ENCODE peak calls at places on chromosomes 4 and X, in four cellular contexts. One of them, this sample, is unnamed.

GRCh38 chr4:5890063-5890727 is 2.7 kb downstream of the CRMP1 start:
- DNase-seq in HepG2: no peak
- DNase-seq in HCT116: no peak
- DNase-seq in K562: no peak
- DNase-seq in this sample: no peak

GRCh38 chr4:3199661-3200422 is 49.1 kb upstream of the MSANTD1 start:
- DNase-seq in HepG2: no peak
- DNase-seq in HCT116: no peak
- DNase-seq in K562: no peak
- DNase-seq in this sample: no peak

GRCh38 chrX:115912372-115912897 is 258.1 kb upstream of the AGTR2 start:
- DNase-seq in HepG2: no peak
- DNase-seq in HCT116: no peak
- DNase-seq in K562: peak; percentile 2
- DNase-seq in this sample: no peak

GRCh38 chr4:111040904-111041303 is 418.0 kb upstream of the PITX2 start:
- DNase-seq in HepG2: no peak
- DNase-seq in HCT116: no peak
- DNase-seq in K562: no peak
- DNase-seq in this sample: no peak

GRCh38 chr4:93960450-93960849 is 131.9 kb downstream of the ATOH1 start:
- DNase-seq in HepG2: no peak
- DNase-seq in HCT116: no peak
- DNase-seq in K562: no peak
- DNase-seq in this sample: no peak

GRCh38 chrX:108000751-108001150 is 18.6 kb upstream of the TEX13B start:
- DNase-seq in HepG2: no peak
- DNase-seq in HCT116: no peak
- DNase-seq in K562: no peak
- DNase-seq in this sample: no peak

GRCh38 chr4:153249199-153250154 is 45.2 kb downstream of the TRIM2 start:
- DNase-seq in HepG2: peak; percentile 52
- DNase-seq in HCT116: peak; percentile 29
- DNase-seq in K562: peak; percentile 62
- DNase-seq in this sample: no peak

GRCh38 chr4:88907478-88907877 is 149.5 kb downstream of the FAM13A start:
- DNase-seq in HepG2: no peak
- DNase-seq in HCT116: no peak
- DNase-seq in K562: no peak
- DNase-seq in this sample: no peak

GRCh38 chr4:176561368-176561767 is 231.4 kb downstream of the VEGFC start:
- DNase-seq in HepG2: no peak
- DNase-seq in HCT116: no peak
- DNase-seq in K562: no peak
- DNase-seq in this sample: no peak

GRCh38 chr4:70678383-70678999 is 9.8 kb upstream of the UTP3 start:
- DNase-seq in HepG2: no peak
- DNase-seq in HCT116: no peak
- DNase-seq in K562: no peak
- DNase-seq in this sample: no peak

GRCh38 chrX:153700376-153700945 is 12.7 kb downstream of the SLC6A8 start:
- DNase-seq in HepG2: no peak
- DNase-seq in HCT116: no peak
- DNase-seq in K562: no peak
- DNase-seq in this sample: no peak

GRCh38 chr4:94639298-94639697 is 118.5 kb upstream of the BMPR1B start:
- DNase-seq in HepG2: no peak
- DNase-seq in HCT116: no peak
- DNase-seq in K562: no peak
- DNase-seq in this sample: no peak

GRCh38 chrX:73977542-73978169 is 326.3 kb upstream of the ZCCHC13 start:
- DNase-seq in HepG2: no peak
- DNase-seq in HCT116: no peak
- DNase-seq in K562: no peak
- DNase-seq in this sample: no peak

GRCh38 chrX:5236749-5237148 is 991.9 kb downstream of the NLGN4X start:
- DNase-seq in HepG2: no peak
- DNase-seq in HCT116: no peak
- DNase-seq in K562: no peak
- DNase-seq in this sample: no peak

GRCh38 chr4:30938956-30939528 is 218.9 kb downstream of the PCDH7 start:
- DNase-seq in HepG2: no peak
- DNase-seq in HCT116: no peak
- DNase-seq in K562: no peak
- DNase-seq in this sample: no peak

GRCh38 chr4:113905301-113905700 is 74.1 kb downstream of the ARSJ start:
- DNase-seq in HepG2: no peak
- DNase-seq in HCT116: no peak
- DNase-seq in K562: no peak
- DNase-seq in this sample: no peak

GRCh38 chr4:85905761-85906160 is 430.8 kb downstream of the ARHGAP24 start:
- DNase-seq in HepG2: no peak
- DNase-seq in HCT116: no peak
- DNase-seq in K562: no peak
- DNase-seq in this sample: no peak

GRCh38 chrX:118562574-118563164 is 67.1 kb downstream of the DOCK11 start:
- DNase-seq in HepG2: no peak
- DNase-seq in HCT116: no peak
- DNase-seq in K562: peak; percentile 67
- DNase-seq in this sample: no peak

GRCh38 chr4:149145803-149146202 is 669.8 kb downstream of the IQCM start:
- DNase-seq in HepG2: no peak
- DNase-seq in HCT116: no peak
- DNase-seq in K562: no peak
- DNase-seq in this sample: no peak

GRCh38 chrX:53616921-53617320 is 69.6 kb downstream of the HUWE1 start:
- DNase-seq in HepG2: no peak
- DNase-seq in HCT116: no peak
- DNase-seq in K562: no peak
- DNase-seq in this sample: no peak

GRCh38 chr4:1060121-1060520 is 48.7 kb downstream of the FGFRL1 start:
- DNase-seq in HepG2: no peak
- DNase-seq in HCT116: no peak
- DNase-seq in K562: no peak
- DNase-seq in this sample: no peak

GRCh38 chr4:15231265-15232091 is 196.4 kb upstream of the C1QTNF7 start:
- DNase-seq in HepG2: peak; percentile 68
- DNase-seq in HCT116: peak; percentile 64
- DNase-seq in K562: peak; percentile 80
- DNase-seq in this sample: peak; percentile 28

GRCh38 chr4:4866833-4867744 is 7.6 kb downstream of the MSX1 start:
- DNase-seq in HepG2: no peak
- DNase-seq in HCT116: no peak
- DNase-seq in K562: no peak
- DNase-seq in this sample: no peak

GRCh38 chrX:43644124-43644701 is 11.9 kb upstream of the MAOA start:
- DNase-seq in HepG2: no peak
- DNase-seq in HCT116: no peak
- DNase-seq in K562: peak; percentile 29
- DNase-seq in this sample: no peak

GRCh38 chrX:107766470-107767140 is 9.0 kb downstream of the TSC22D3 start:
- DNase-seq in HepG2: no peak
- DNase-seq in HCT116: no peak
- DNase-seq in K562: no peak
- DNase-seq in this sample: no peak

GRCh38 chrX:106862972-106863688 is 40.0 kb downstream of the RIPPLY1 start:
- DNase-seq in HepG2: peak; percentile 3
- DNase-seq in HCT116: peak; percentile 1
- DNase-seq in K562: peak; percentile 20
- DNase-seq in this sample: peak; percentile 12

GRCh38 chr4:52107336-52107735 is 56.2 kb downstream of the SPATA18 start:
- DNase-seq in HepG2: no peak
- DNase-seq in HCT116: no peak
- DNase-seq in K562: no peak
- DNase-seq in this sample: no peak

GRCh38 chr4:55348436-55348835 is 2.4 kb downstream of the SRD5A3 start:
- DNase-seq in HepG2: no peak
- DNase-seq in HCT116: no peak
- DNase-seq in K562: no peak
- DNase-seq in this sample: peak; percentile 10

GRCh38 chr4:72567821-72568620 is 1.0 kb downstream of the ADAMTS3 start:
- DNase-seq in HepG2: peak; percentile 3
- DNase-seq in HCT116: no peak
- DNase-seq in K562: peak; percentile 97
- DNase-seq in this sample: no peak

GRCh38 chrX:151753313-151754041 is 18.9 kb downstream of the CNGA2 start:
- DNase-seq in HepG2: peak; percentile 13
- DNase-seq in HCT116: peak; percentile 13
- DNase-seq in K562: peak; percentile 69
- DNase-seq in this sample: peak; percentile 22

GRCh38 chrX:23287191-23287764 is 47.4 kb upstream of the PTCHD1 start:
- DNase-seq in HepG2: no peak
- DNase-seq in HCT116: no peak
- DNase-seq in K562: no peak
- DNase-seq in this sample: no peak

DNA sequence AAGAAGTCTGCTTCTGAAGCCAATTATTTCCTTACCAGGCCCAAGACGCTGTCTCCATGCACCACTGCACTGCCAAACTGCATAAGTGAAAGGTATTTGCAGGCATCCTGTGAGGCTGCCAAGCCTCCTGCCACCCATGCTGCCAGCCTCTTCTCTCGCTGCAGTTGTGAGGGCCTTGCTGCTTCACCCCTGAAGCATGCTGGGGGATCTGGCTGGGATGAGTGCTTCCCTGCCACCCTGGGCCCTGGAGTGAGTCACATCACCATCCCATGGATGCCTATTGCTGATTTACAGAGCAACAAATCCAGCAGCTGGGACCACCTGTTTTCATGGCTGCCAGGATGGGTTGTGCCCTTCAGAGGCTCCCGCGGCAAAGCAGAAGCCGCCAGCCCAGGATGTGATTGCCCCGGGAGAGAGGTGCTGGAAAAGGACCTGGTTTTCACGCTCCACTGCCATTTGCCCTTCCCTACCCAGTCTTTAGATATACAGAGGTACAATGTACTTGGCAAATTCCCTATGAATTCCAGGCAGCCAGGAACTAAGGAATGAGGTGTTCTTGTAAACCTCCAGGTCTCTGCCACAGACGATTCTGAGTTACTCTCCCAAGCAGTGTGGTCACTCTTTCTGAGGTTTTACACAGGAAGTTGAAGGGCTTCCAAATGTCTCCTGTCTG is 41.5 kb upstream of the PTCHD1 start:
- DNase-seq in HepG2: no peak
- DNase-seq in HCT116: no peak
- DNase-seq in K562: no peak
- DNase-seq in this sample: no peak
- H3K27ac ChIP-seq in HepG2: no peak overlapping the region
- H3K27ac ChIP-seq in HCT116: no peak overlapping the region
- H3K27ac ChIP-seq in K562: no peak overlapping the region
- H3K27ac ChIP-seq in this sample: no peak overlapping the region

DNA sequence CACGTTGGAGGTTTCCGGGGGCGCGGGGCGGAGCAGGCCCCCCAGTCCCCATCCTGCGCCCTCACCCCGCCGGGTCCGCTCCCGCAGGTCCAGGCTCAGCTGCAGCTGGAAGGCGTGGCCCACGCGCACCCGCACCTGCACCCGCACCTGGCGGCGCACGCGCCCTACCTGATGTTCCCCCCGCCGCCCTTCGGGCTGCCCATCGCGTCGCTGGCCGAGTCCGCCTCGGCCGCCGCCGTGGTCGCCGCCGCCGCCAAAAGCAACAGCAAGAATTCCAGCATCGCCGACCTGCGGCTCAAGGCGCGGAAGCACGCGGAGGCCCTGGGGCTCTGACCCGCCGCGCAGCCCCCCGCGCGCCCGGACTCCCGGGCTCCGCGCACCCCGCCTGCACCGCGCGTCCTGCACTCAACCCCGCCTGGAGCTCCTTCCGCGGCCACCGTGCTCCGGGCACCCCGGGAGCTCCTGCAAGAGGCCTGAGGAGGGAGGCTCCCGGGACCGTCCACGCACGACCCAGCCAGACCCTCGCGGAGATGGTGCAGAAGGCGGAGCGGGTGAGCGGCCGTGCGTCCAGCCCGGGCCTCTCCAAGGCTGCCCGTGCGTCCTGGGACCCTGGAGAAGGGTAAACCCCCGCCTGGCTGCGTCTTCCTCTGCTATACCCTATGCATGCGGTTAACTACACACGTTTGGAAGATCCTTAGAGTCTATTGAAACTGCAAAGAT is 13.9 kb downstream of the SHOX start:
- DNase-seq in HepG2: no peak
- DNase-seq in HCT116: no peak
- DNase-seq in K562: no peak
- DNase-seq in this sample: no peak
- TF ChIP-seq TCF7L2 in HepG2: no peak
- TF ChIP-seq TCF7L2 in HCT116: no peak
- TF ChIP-seq TCF7L2 in K562: no peak
- TF ChIP-seq TCF7L2 in this sample: no peak

GRCh38 chr4:182280439-182281111 is 37.4 kb downstream of the TENM3 start:
- DNase-seq in HepG2: no peak
- DNase-seq in HCT116: no peak
- DNase-seq in K562: no peak
- DNase-seq in this sample: no peak
- TF ChIP-seq SIN3A in HepG2: no peak
- TF ChIP-seq SIN3A in HCT116: no peak
- TF ChIP-seq SIN3A in K562: no peak
- TF ChIP-seq SIN3A in this sample: no peak

GRCh38 chrX:87518504-87518903 is 902 bp downstream of the KLHL4 start:
- DNase-seq in HepG2: no peak
- DNase-seq in HCT116: no peak
- DNase-seq in K562: peak; percentile 3
- DNase-seq in this sample: no peak
- H3K27ac ChIP-seq in HepG2: no peak overlapping the region
- H3K27ac ChIP-seq in HCT116: no peak overlapping the region
- H3K27ac ChIP-seq in K562: no peak overlapping the region
- H3K27ac ChIP-seq in this sample: peak overlapping the region; percentile 91

GRCh38 chr4:186204611-186205144 is 13.3 kb downstream of the CYP4V2 start:
- DNase-seq in HepG2: no peak
- DNase-seq in HCT116: no peak
- DNase-seq in K562: no peak
- DNase-seq in this sample: no peak
- TF ChIP-seq TCF7L2 in HepG2: no peak
- TF ChIP-seq TCF7L2 in HCT116: no peak
- TF ChIP-seq TCF7L2 in K562: no peak
- TF ChIP-seq TCF7L2 in this sample: no peak

DNA sequence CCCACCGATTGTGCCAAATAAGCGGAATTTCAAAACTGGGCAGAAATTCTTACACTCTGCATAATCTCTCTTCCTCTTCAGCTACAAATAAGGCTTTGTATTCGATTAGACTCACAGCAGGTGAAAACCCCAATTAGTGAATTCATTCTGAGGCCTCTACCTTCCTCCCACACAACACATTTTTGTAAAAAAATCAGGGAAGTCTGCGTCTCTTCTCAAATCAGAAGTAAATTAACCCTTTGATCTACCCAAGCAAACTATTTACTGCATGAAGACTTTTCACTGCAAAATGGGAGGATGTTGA is 200.6 kb upstream of the FTHL17 start:
- DNase-seq in HepG2: no peak
- DNase-seq in HCT116: no peak
- DNase-seq in K562: no peak
- DNase-seq in this sample: no peak
- TF ChIP-seq SIN3A in HepG2: no peak
- TF ChIP-seq SIN3A in HCT116: no peak
- TF ChIP-seq SIN3A in K562: no peak
- TF ChIP-seq SIN3A in this sample: no peak

This sample was measured in Panc1.